ENCODE peak calls at places on chromosomes 2 and 18, in eight cellular contexts. G is mesenchymal stem cell; Z is cardiac muscle cell; L is SJSA1; D is IMR-90; K is CD8-positive, alpha-beta memory T cell; O is A673; X is transverse colon. V is an unnamed sample.

GRCh38 chr2:176270100-176270750 is 983 bp downstream of the MTX2 start:
- DNase-seq in G (peak), Z (no peak), L (no peak), D (peak), K (no peak), O (no peak), X (peak), V (peak)

GRCh38 chr2:76174505-76174904 is 463.8 kb upstream of the GCFC2 start:
- DNase-seq in G (no peak), Z (no peak), L (no peak), D (no peak), K (no peak), O (no peak), X (no peak), V (no peak)

GRCh38 chr2:112884869-112885502 is 26.0 kb upstream of the IL37 start:
- DNase-seq in G (no peak), Z (peak), L (peak), D (no peak), K (peak), O (peak), X (peak), V (peak)

GRCh38 chr2:47519147-47519537 is 116.2 kb downstream of the MSH2 start:
- DNase-seq in G (no peak), Z (no peak), L (no peak), D (no peak), K (no peak), O (no peak), X (no peak), V (no peak)

GRCh38 chr2:200703132-200703925 is 108.4 kb upstream of the BZW1 start:
- DNase-seq in G (peak), Z (peak), L (peak), D (peak), K (no peak), O (peak), X (no peak), V (peak)

GRCh38 chr2:96135621-96136020 is 2.7 kb downstream of the ASTL start:
- DNase-seq in G (no peak), Z (no peak), L (no peak), D (no peak), K (no peak), O (no peak), X (no peak), V (no peak)

GRCh38 chr2:109702250-109702985 is 88.3 kb downstream of the SOWAHC start:
- DNase-seq in G (peak), Z (no peak), L (peak), D (peak), K (no peak), O (no peak), X (peak), V (no peak)

GRCh38 chr2:238290079-238290478 is 1.7 kb upstream of the PER2 start:
- DNase-seq in G (peak), Z (peak), L (peak), D (no peak), K (peak), O (no peak), X (peak), V (peak)

GRCh38 chr18:3826021-3826420 is 376.0 kb downstream of the TGIF1 start:
- DNase-seq in G (no peak), Z (no peak), L (no peak), D (no peak), K (no peak), O (no peak), X (no peak), V (no peak)

GRCh38 chr2:198116652-198117175 is 312.3 kb downstream of the PLCL1 start:
- DNase-seq in G (peak), Z (peak), L (no peak), D (peak), K (no peak), O (no peak), X (no peak), V (no peak)

GRCh38 chr2:180599804-180600203 is 380.6 kb upstream of the UBE2E3 start:
- DNase-seq in G (no peak), Z (no peak), L (no peak), D (no peak), K (no peak), O (no peak), X (no peak), V (no peak)

GRCh38 chr2:191691016-191691725 is 13.2 kb downstream of the NABP1 start:
- DNase-seq in G (peak), Z (peak), L (peak), D (peak), K (peak), O (peak), X (peak), V (peak)

GRCh38 chr2:127673304-127674069 is 1.8 kb downstream of the LIMS2 start:
- DNase-seq in G (no peak), Z (peak), L (no peak), D (no peak), K (no peak), O (no peak), X (no peak), V (no peak)

GRCh38 chr2:215693269-215693998 is 257.6 kb upstream of the FN1 start:
- DNase-seq in G (peak), Z (no peak), L (peak), D (peak), K (no peak), O (peak), X (no peak), V (no peak)

GRCh38 chr2:10097352-10098148 is 17.3 kb upstream of the CYS1 start:
- DNase-seq in G (peak), Z (peak), L (peak), D (peak), K (no peak), O (peak), X (peak), V (peak)

GRCh38 chr2:216858312-216858711 is 1.6 kb downstream of the TNP1 start:
- DNase-seq in G (peak), Z (no peak), L (no peak), D (peak), K (no peak), O (no peak), X (no peak), V (no peak)

GRCh38 chr2:238727585-238728321 is 120.1 kb upstream of the TWIST2 start:
- DNase-seq in G (peak), Z (no peak), L (no peak), D (peak), K (no peak), O (no peak), X (no peak), V (no peak)

GRCh38 chr2:78261454-78261853 is 739.3 kb upstream of the LRRTM4 start:
- DNase-seq in G (no peak), Z (no peak), L (no peak), D (no peak), K (no peak), O (no peak), X (no peak), V (no peak)

GRCh38 chr2:176079285-176079830 is 4.4 kb downstream of the EVX2 start:
- DNase-seq in G (no peak), Z (no peak), L (no peak), D (no peak), K (no peak), O (no peak), X (no peak), V (no peak)

GRCh38 chr18:78407456-78407823 is 572.2 kb upstream of the SALL3 start:
- DNase-seq in G (no peak), Z (no peak), L (no peak), D (no peak), K (no peak), O (no peak), X (peak), V (peak)

GRCh38 chr2:48339451-48339850 is 190.5 kb upstream of the STON1 start:
- DNase-seq in G (no peak), Z (no peak), L (no peak), D (peak), K (no peak), O (no peak), X (no peak), V (no peak)

GRCh38 chr2:230160112-230160660 is 59.6 kb downstream of the SP110 start:
- DNase-seq in G (peak), Z (peak), L (peak), D (peak), K (peak), O (peak), X (peak), V (peak)

GRCh38 chr2:238999290-238999741 is 151.4 kb downstream of the TWIST2 start:
- DNase-seq in G (no peak), Z (no peak), L (peak), D (no peak), K (no peak), O (no peak), X (no peak), V (no peak)

GRCh38 chr2:45675130-45675812 is 23.8 kb downstream of the PRKCE start:
- DNase-seq in G (no peak), Z (peak), L (no peak), D (no peak), K (no peak), O (no peak), X (peak), V (peak)
- H3K27ac ChIP-seq in G (no peak), Z (peak), L (no peak), D (no peak), K (no peak), O (no peak), X (peak), V (peak)

GRCh38 chr2:219565130-219566080 is 5.9 kb downstream of the OBSL1 start:
- DNase-seq in G (no peak), Z (no peak), L (no peak), D (no peak), K (no peak), O (no peak), X (no peak), V (no peak)
- H3K4me3 ChIP-seq in G (no peak), Z (no peak), L (no peak), D (no peak), K (no peak), O (no peak), X (no peak), V (no peak)

GRCh38 chr2:11743846-11744553 is 2.4 kb upstream of the LPIN1 start:
- DNase-seq in G (peak), Z (peak), L (peak), D (peak), K (peak), O (peak), X (peak), V (peak)
- H3K27ac ChIP-seq in G (peak), Z (peak), L (peak), D (peak), K (peak), O (peak), X (peak), V (peak)

GRCh38 chr2:213279961-213280360 is 4.3 kb upstream of the SPAG16 start:
- DNase-seq in G (no peak), Z (no peak), L (no peak), D (no peak), K (no peak), O (no peak), X (no peak), V (no peak)

GRCh38 chr2:213288913-213289700 is 4.8 kb downstream of the SPAG16 start:
- DNase-seq in G (no peak), Z (no peak), L (no peak), D (peak), K (no peak), O (no peak), X (no peak), V (no peak)

GRCh38 chr2:213281156-213281555 is 3.1 kb upstream of the SPAG16 start:
- DNase-seq in G (no peak), Z (no peak), L (no peak), D (peak), K (no peak), O (no peak), X (no peak), V (no peak)

GRCh38 chr2:213284105-213285090 is at the start of gene SPAG16:
- DNase-seq in G (peak), Z (peak), L (peak), D (peak), K (peak), O (peak), X (peak), V (peak)

DNA sequence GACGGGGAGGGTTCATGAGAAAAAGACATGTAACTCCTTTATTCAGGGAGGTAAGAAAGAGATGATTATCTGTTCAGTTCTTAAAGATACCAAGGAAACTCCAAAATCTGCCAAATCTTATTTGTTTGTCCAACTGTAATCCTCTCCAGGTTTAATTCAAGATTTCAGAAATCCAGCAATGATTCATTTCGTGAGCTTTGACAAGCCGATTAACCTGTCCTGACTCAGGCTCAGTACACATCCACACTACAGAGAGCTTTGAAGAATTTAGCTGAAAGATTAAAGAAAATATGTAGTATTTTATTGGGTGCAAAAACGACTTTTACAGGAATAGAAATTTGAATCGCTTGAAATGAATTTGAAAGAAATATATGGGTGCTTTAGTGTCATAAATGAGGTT is 1.1 kb downstream of the SPAG16 start:
- DNase-seq in G (no peak), Z (no peak), L (no peak), D (no peak), K (no peak), O (no peak), X (no peak), V (no peak)
- H3K4me3 ChIP-seq in G (no peak), Z (peak), L (peak), D (no peak), K (no peak), O (no peak), X (no peak), V (peak)

V was measured in colonic mucosa.